ENCODE peak calls at places on chromosomes 12 and 14, in nine cellular contexts. W, D, M, S, J, P, C, Y and B are unnamed samples.

GRCh38 chr12:131211279-131211938 is 257.7 kb downstream of the ADGRD1 start:
- DNase-seq in M (no peak), D (no peak), W (no peak), J (no peak), P (no peak), C (no peak), Y (no peak), S (no peak), B (no peak)

GRCh38 chr14:74424606-74425005 is 1.4 kb downstream of the SYNDIG1L start:
- DNase-seq in S (no peak), P (no peak), D (no peak), M (no peak), Y (no peak), C (no peak), W (no peak), J (peak; percentile 28), B (no peak)

GRCh38 chr12:78697817-78698415 is 166.7 kb upstream of the SYT1 start:
- DNase-seq in J (no peak), D (no peak), Y (no peak), M (no peak), C (no peak), W (no peak), S (peak; percentile 11), P (no peak), B (no peak)

GRCh38 chr14:91381801-91382670 is 35.6 kb downstream of the CCDC88C start:
- DNase-seq in Y (peak; percentile 6), P (no peak), J (no peak), D (no peak), C (no peak), S (no peak), W (no peak), M (no peak), B (no peak)

GRCh38 chr14:72256055-72256454 is 323.8 kb downstream of the RGS6 start:
- DNase-seq in M (no peak), Y (no peak), C (no peak), W (peak; percentile 10), J (no peak), D (no peak), S (no peak), P (no peak), B (no peak)

GRCh38 chr12:84757978-84758377 is 154.6 kb downstream of the SLC6A15 start:
- DNase-seq in J (no peak), M (no peak), Y (no peak), S (no peak), P (no peak), W (no peak), C (no peak), D (no peak), B (no peak)

GRCh38 chr12:88538250-88538649 is 42.0 kb downstream of the KITLG start:
- DNase-seq in C (no peak), W (no peak), S (no peak), Y (no peak), D (no peak), M (no peak), J (no peak), P (no peak), B (no peak)

GRCh38 chr12:96635844-96636243 is 146.5 kb downstream of the CFAP54 start:
- DNase-seq in C (no peak), W (no peak), D (no peak), P (no peak), Y (no peak), M (no peak), S (no peak), J (no peak), B (no peak)

GRCh38 chr12:122395319-122395718 is 27.1 kb downstream of the CLIP1 start:
- DNase-seq in D (no peak), C (no peak), S (peak; percentile 81), J (no peak), P (no peak), M (no peak), W (peak; percentile 23), Y (no peak), B (no peak)

GRCh38 chr12:54159140-54159539 is 29.6 kb downstream of the SMUG1 start:
- DNase-seq in M (peak; percentile 35), D (no peak), Y (no peak), S (no peak), J (no peak), W (peak; percentile 50), P (no peak), C (no peak), B (peak; percentile 30)

GRCh38 chr14:102805454-102805891 is 28.2 kb downstream of the TRAF3 start:
- DNase-seq in W (peak; percentile 68), S (no peak), M (no peak), P (peak; percentile 46), C (no peak), D (no peak), J (no peak), Y (no peak), B (no peak)
- TF ChIP-seq CTCF in W (no peak), S (no peak), M (no peak), P (no peak), C (no peak), D (no peak), J (no peak), Y (no peak), B (no peak)

GRCh38 chr14:105045710-105046326 is 19.4 kb downstream of the GPR132 start:
- DNase-seq in S (peak; percentile 87), Y (peak; percentile 96), J (peak; percentile 91), C (peak; percentile 91), W (peak; percentile 69), D (peak; percentile 72), P (peak; percentile 94), M (peak; percentile 93), B (peak; percentile 89)
- TF ChIP-seq POLR2A in S (no peak), Y (no peak), J (no peak), C (no peak), W (no peak), D (no peak), P (no peak), M (peak; percentile 11), B (no peak)

DNA sequence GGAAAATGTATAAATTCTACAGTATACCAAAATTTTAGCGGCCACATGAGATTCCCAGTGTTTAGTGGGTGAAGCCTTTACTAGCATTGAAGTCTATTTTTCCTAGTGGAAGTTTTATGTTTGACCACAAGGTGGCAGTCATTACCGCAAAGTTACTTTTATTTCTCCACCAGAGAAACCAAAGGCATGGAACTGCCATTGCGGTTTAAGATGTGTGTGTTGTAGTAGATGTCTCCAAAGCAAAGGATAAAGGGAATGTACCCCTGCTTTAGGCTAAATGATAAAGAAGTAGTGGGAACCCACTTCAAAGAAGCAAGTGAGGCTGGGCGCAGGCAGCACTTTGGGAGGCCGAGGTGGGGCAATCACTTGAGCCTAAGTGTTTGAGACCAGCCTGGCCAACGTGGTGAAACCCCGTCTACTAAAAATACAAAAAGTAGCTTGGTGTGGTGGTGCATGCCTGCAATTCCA is 140.5 kb downstream of the PRKCH start:
- DNase-seq in Y (no peak), D (no peak), S (peak; percentile 72), C (no peak), W (peak; percentile 34), J (peak; percentile 33), P (no peak), M (peak; percentile 58), B (no peak)
- TF ChIP-seq CTCF in Y (peak; percentile 74), D (peak; percentile 50), S (peak; percentile 90), C (peak; percentile 69), W (peak; percentile 83), J (peak; percentile 80), P (peak; percentile 76), M (peak; percentile 91), B (peak; percentile 88)

DNA sequence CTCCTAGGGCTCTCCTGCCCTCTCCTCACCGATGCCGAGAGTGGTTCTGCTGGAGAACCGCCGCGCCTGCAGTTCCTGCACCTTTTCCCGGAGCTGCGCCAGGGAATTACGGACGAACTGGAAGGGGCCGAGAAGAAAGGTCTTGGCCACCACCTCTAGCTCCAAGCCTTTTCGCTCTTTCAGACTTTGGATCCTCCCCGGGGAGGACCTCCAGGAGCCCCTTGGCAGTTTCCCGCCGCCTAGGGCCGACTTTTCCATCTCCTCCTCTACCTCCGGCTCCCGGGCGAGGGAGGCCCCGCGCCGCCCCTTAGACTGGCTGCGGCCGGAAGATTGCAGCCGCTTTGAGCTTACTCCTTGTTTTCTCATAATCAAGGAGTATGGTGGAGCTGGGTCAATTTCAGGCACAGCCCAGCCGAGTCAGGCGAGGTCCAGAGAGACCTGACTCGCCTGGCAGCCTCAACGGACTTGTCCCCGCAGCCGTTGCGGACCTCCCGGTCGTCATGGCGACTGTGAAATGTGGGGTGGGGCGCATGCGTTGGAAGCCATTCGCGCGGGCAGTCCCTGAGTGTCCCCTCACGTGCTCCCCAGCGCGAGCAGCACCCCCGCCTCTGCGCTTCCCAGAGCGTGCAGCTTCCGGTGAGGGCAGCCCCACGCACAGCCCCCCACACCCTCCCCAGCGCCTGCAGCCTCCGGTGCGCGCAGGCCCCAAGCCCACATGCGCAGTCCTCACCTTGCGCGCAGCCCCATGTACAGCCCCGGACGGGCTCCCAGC is at the start of gene DPY19L2:
- DNase-seq in C (peak; percentile 76), S (peak; percentile 91), P (peak; percentile 36), J (no peak), D (peak; percentile 30), M (peak; percentile 87), W (no peak), Y (peak; percentile 89), B (peak; percentile 66)
- TF ChIP-seq POLR2A in C (no peak), S (no peak), P (peak; percentile 3), J (no peak), D (peak; percentile 20), M (no peak), W (no peak), Y (no peak), B (peak; percentile 45)

DNA sequence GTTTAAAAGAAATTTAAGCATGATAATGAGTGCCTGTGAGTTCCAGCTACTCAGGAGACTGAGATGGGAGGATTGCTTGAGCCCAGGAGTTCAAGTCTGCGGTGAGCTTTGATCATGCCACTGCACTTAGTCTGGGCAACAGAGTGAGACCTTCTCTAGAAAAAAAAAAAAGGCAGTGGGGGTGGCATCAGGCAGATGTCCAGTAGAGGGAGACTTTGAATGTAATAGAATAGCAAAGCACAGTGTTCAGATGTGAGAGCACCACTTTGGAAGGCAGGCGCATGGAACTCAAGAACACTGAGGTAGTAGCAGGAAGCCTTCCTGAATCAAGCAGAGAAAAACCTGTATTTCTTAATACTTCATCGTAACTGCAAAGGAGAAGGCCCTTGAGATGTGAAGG is 394.5 kb upstream of the GARIN6 start:
- DNase-seq in P (no peak), C (no peak), S (peak; percentile 18), Y (no peak), D (no peak), M (no peak), J (no peak), W (no peak), B (no peak)
- TF ChIP-seq CTCF in P (no peak), C (no peak), S (no peak), Y (no peak), D (no peak), M (no peak), J (peak; percentile 17), W (peak; percentile 23), B (no peak)

GRCh38 chr14:61438860-61439765 is 117.7 kb downstream of the PRKCH start:
- DNase-seq in P (peak; percentile 36), D (no peak), Y (no peak), C (no peak), J (peak; percentile 67), M (no peak), W (no peak), S (peak; percentile 76), B (peak; percentile 48)
- TF ChIP-seq POLR2A in P (no peak), D (no peak), Y (no peak), C (no peak), J (no peak), M (no peak), W (no peak), S (no peak), B (peak; percentile 11)